ENCODE peak calls at places on chromosomes 7 and 10, in four cellular contexts. S is HepG2, N is GM12878, B is K562. M is an unnamed sample.

GRCh38 chr7:80883188-80884025 is 35.4 kb downstream of the SEMA3C start:
- DNase-seq in N (no peak), B (no peak), S (peak; percentile 8), M (peak; percentile 42)

GRCh38 chr10:78846770-78847169 is 222.0 kb upstream of the ZMIZ1 start:
- DNase-seq in N (no peak), B (no peak), S (no peak), M (no peak)

GRCh38 chr10:132279873-132280645 is 27.7 kb downstream of the STK32C start:
- DNase-seq in N (no peak), B (peak; percentile 24), S (no peak), M (no peak)

GRCh38 chr7:159015081-159015893 is 129.4 kb downstream of the VIPR2 start:
- DNase-seq in S (no peak), N (no peak), B (peak; percentile 54), M (no peak)

GRCh38 chr10:71708301-71708703 is 11.3 kb downstream of the C10orf105 start:
- DNase-seq in B (peak; percentile 83), N (no peak), S (peak; percentile 21), M (peak; percentile 78)

GRCh38 chr10:90288403-90288933 is 569.4 kb downstream of the HTR7 start:
- DNase-seq in S (no peak), N (no peak), B (no peak), M (no peak)

GRCh38 chr7:70619130-70619529 is 512.8 kb upstream of the GALNT17 start:
- DNase-seq in N (no peak), B (no peak), S (no peak), M (no peak)

GRCh38 chr7:143437568-143437967 is 5.7 kb upstream of the TAS2R60 start:
- DNase-seq in N (no peak), B (no peak), S (no peak), M (no peak)

GRCh38 chr10:129531195-129531968 is 64.3 kb downstream of the MGMT start:
- DNase-seq in B (no peak), S (peak; percentile 34), N (no peak), M (no peak)

GRCh38 chr10:61181832-61182231 is 237.8 kb upstream of the RHOBTB1 start:
- DNase-seq in N (no peak), B (no peak), S (no peak), M (no peak)

GRCh38 chr7:49174396-49174795 is 250.0 kb downstream of the CDC14C start:
- DNase-seq in S (no peak), N (no peak), B (no peak), M (no peak)

GRCh38 chr7:142585425-142585824 is 163.8 kb upstream of the PRSS1 start:
- DNase-seq in N (no peak), S (no peak), B (no peak), M (no peak)

GRCh38 chr10:59803714-59804113 is 50.5 kb upstream of the MRLN start:
- DNase-seq in B (no peak), S (no peak), N (no peak), M (no peak)

GRCh38 chr7:95205821-95206220 is 118.5 kb downstream of the PON1 start:
- DNase-seq in S (no peak), B (no peak), N (no peak), M (no peak)

GRCh38 chr10:101041252-101041761 is 10.3 kb downstream of the SFXN3 start:
- DNase-seq in S (peak; percentile 81), B (peak; percentile 66), N (no peak), M (peak; percentile 85)
- TF ChIP-seq TARDBP in S (no peak), B (no peak), N (no peak), M (no peak)

DNA sequence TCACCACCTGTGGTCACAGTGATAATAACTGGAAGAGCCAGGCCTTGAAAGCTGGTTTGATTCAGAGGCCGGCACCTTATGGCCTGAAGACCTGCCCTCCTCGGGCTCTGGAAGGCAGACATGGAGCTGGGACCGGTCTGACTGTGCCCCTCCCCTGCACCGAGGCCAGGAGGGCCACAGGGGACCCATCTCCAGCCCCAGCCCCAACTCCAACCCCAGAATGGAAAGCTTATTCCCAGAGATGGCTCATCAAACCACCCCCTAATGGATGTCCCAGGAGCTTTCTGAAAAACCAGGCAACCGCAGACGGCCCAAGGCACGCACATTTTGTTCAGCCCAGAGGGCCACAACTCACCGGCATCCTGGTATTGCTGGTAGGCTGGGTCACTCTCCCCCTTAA is 16.8 kb downstream of the PDIA4 start:
- DNase-seq in B (no peak), N (no peak), S (no peak), M (no peak)
- TF ChIP-seq TARDBP in B (no peak), N (no peak), S (no peak), M (no peak)

GRCh38 chr10:96401036-96401435 is 42.2 kb upstream of the OPALIN start:
- DNase-seq in B (no peak), N (no peak), S (no peak), M (no peak)

GRCh38 chr10:96402417-96403305 is 43.9 kb upstream of the OPALIN start:
- DNase-seq in N (no peak), B (no peak), S (no peak), M (no peak)

GRCh38 chr10:96400465-96400864 is 41.7 kb upstream of the OPALIN start:
- DNase-seq in S (no peak), N (no peak), B (no peak), M (no peak)

GRCh38 chr10:96395931-96396877 is 37.4 kb upstream of the OPALIN start:
- DNase-seq in N (no peak), B (peak; percentile 74), S (peak; percentile 41), M (peak; percentile 88)

DNA sequence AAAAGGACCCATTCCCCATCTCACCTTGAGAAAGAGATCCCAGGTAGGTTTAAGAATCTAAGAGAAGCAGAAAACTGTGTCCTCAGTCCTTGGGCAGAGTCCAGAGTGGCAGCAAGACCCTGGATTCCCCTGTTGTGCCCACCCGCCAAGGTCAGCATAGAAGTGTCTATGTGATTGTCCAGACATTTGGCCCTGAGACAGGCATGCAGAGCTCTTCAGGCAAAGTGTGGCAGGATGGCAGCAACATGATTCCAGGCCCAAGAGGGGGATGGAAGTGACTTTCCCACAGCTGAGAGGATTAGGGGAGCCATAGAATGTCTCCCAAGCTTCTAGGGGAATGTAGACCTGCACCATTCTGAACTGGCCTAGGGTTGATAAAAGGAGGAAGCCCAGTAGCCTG is 39.1 kb upstream of the OPALIN start:
- DNase-seq in S (no peak), N (no peak), B (no peak), M (no peak)
- TF ChIP-seq TARDBP in S (no peak), N (no peak), B (no peak), M (no peak)

GRCh38 chr7:124480074-124480820 is 285.3 kb downstream of the GPR37 start:
- DNase-seq in S (no peak), B (no peak), N (no peak), M (no peak)

GRCh38 chr7:124480821-124481290 is 284.7 kb downstream of the GPR37 start:
- DNase-seq in S (no peak), N (no peak), B (no peak), M (no peak)

GRCh38 chr7:124482229-124482628 is 283.4 kb downstream of the GPR37 start:
- DNase-seq in S (no peak), N (no peak), B (no peak), M (no peak)
- TF ChIP-seq TARDBP in S (no peak), N (no peak), B (no peak), M (no peak)

GRCh38 chr7:30032310-30033125 is 4.3 kb downstream of the PLEKHA8 start:
- DNase-seq in B (no peak), S (no peak), N (no peak), M (no peak)
- TF ChIP-seq TARDBP in B (no peak), S (no peak), N (no peak), M (no peak)

DNA sequence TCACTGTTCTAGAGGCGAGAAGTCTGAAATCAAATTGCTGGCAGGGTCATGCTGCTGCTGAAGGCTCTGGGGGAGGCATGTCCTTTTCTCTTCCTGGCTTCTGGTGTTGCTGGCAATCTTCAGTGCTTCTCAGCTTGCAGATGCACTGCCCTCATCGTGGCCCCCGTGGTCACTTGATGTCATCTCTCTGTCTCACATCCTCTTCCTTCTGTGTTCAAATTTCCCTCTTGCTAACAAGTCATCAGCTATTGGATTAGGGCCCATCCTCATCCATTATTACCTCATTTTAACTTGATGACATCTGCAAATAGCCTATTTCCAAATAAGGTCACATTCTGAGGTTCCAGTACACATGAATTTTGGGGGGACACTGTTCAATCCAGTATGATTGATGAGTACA is 36.6 kb upstream of the SRGN start:
- DNase-seq in N (no peak), S (no peak), B (no peak), M (no peak)
- TF ChIP-seq TARDBP in N (no peak), S (no peak), B (no peak), M (no peak)

GRCh38 chr7:147279516-147279915 is 1162.9 kb downstream of the CNTNAP2 start:
- DNase-seq in N (no peak), S (peak; percentile 0), B (no peak), M (no peak)
- TF ChIP-seq TARDBP in N (no peak), S (no peak), B (no peak), M (no peak)